ENCODE peak calls at places on chromosomes 3 and 15, in six cellular contexts. O, F, G, P, H and E are unnamed samples. For H3K27me3, the result is how much of the 10 kb centered on the place peaks cover.

GRCh38 chr3:120302361-120302760 is 17.3 kb upstream of the GPR156 start:
- DNase-seq in O (no peak), F (no peak), G (no peak), P (peak), H (no peak), E (no peak)

GRCh38 chr15:65937476-65937875 is 68.2 kb downstream of the RAB11A start:
- DNase-seq in O (no peak), F (peak), G (no peak), P (peak), H (no peak), E (no peak)

GRCh38 chr3:16427309-16427965 is 86.1 kb downstream of the RFTN1 start:
- DNase-seq in O (no peak), F (peak), G (no peak), P (peak), H (no peak), E (no peak)

GRCh38 chr3:152402698-152403456 is 134.1 kb downstream of the MBNL1 start:
- DNase-seq in O (no peak), F (peak), G (peak), P (peak), H (no peak), E (peak)

GRCh38 chr15:57432141-57432701 is 55.9 kb downstream of the CGNL1 start:
- DNase-seq in O (no peak), F (peak), G (no peak), P (peak), H (no peak), E (no peak)

GRCh38 chr15:40217166-40217785 is 21.6 kb upstream of the PAK6 start:
- DNase-seq in O (no peak), F (peak), G (peak), P (peak), H (peak), E (peak)

GRCh38 chr3:170811928-170812591 is 57.9 kb downstream of the RPL22L1 start:
- DNase-seq in O (no peak), F (peak), G (peak), P (peak), H (peak), E (peak)

GRCh38 chr3:89300519-89300918 is 193.1 kb downstream of the EPHA3 start:
- DNase-seq in O (no peak), F (peak), G (no peak), P (peak), H (no peak), E (no peak)

GRCh38 chr15:52261498-52262242 is 33.9 kb downstream of the MYO5C start:
- DNase-seq in O (peak), F (peak), G (peak), P (peak), H (peak), E (peak)

GRCh38 chr3:149589332-149589731 is 68.5 kb downstream of the WWTR1 start:
- DNase-seq in O (no peak), F (peak), G (no peak), P (peak), H (no peak), E (no peak)

GRCh38 chr3:111956995-111957736 is 21.7 kb upstream of the ABHD10 start:
- DNase-seq in O (no peak), F (no peak), G (no peak), P (no peak), H (no peak), E (no peak)

GRCh38 chr15:51184637-51185036 is 89.9 kb upstream of the TNFAIP8L3 start:
- DNase-seq in O (no peak), F (no peak), G (no peak), P (no peak), H (no peak), E (no peak)

GRCh38 chr15:51181905-51182304 is 87.2 kb upstream of the TNFAIP8L3 start:
- DNase-seq in O (no peak), F (no peak), G (no peak), P (no peak), H (no peak), E (no peak)

GRCh38 chr15:51181221-51181620 is 86.5 kb upstream of the TNFAIP8L3 start:
- DNase-seq in O (no peak), F (no peak), G (no peak), P (no peak), H (no peak), E (no peak)

GRCh38 chr15:51185213-51185619 is 90.5 kb upstream of the TNFAIP8L3 start:
- DNase-seq in O (no peak), F (no peak), G (no peak), P (no peak), H (no peak), E (no peak)

DNA sequence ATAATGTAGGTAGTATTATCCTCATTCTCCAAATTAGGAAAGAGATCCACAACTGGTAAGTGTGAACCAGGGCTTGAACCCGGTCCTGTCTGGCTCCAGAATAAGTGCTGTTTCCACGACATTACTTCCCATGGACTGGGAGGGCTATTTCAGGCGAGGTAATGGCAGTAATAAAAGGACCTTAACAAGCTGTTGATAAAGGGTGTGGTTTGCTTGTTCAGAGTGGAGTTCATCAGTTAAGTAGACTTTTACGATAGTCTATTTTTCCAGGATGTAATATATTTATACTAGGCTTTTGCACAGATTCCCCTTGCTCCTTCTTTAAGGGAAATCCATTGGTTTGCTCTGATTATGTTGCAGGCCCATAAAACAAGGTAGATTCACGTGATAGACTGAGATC is 88.4 kb upstream of the TNFAIP8L3 start:
- DNase-seq in O (no peak), F (no peak), G (no peak), P (no peak), H (no peak), E (no peak)
- H3K27me3 ChIP-seq in O (under half), F (under half), G (under half), P (under half), H (under half), E (under half)

GRCh38 chr3:72244396-72244795 is 459.4 kb upstream of the PROK2 start:
- DNase-seq in O (no peak), F (no peak), G (no peak), P (no peak), H (no peak), E (no peak)
- H3K27ac ChIP-seq in O (no peak), F (no peak), G (no peak), P (no peak), H (no peak), E (no peak)

GRCh38 chr3:53595660-53596059 is 101.2 kb downstream of the CACNA1D start:
- DNase-seq in O (no peak), F (no peak), G (no peak), P (no peak), H (no peak), E (no peak)

GRCh38 chr3:53604232-53604631 is 109.8 kb downstream of the CACNA1D start:
- DNase-seq in O (no peak), F (no peak), G (no peak), P (no peak), H (no peak), E (no peak)

GRCh38 chr3:53602866-53603265 is 108.5 kb downstream of the CACNA1D start:
- DNase-seq in O (no peak), F (no peak), G (no peak), P (no peak), H (no peak), E (no peak)

GRCh38 chr3:53597136-53597915 is 102.9 kb downstream of the CACNA1D start:
- DNase-seq in O (no peak), F (no peak), G (no peak), P (no peak), H (no peak), E (no peak)

DNA sequence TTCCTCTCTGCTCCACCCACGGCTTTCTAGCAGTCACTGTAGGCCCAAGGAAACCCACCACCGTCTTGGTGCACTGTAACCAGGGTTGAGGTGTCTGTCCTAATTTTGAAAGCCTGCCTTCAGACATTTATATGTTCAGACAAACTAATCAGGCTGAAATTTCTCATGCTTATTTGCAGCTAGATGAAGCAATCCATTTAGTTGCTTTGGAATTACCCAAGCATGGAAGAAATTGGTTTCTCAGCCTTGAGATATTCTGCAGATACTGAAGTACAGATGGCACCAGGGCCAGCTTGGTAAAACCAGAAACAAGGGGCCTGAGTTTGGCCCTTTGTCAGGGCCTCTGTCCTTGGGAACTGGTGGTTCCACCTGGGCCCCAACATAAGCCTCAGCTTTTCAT is 105.4 kb downstream of the CACNA1D start:
- DNase-seq in O (no peak), F (no peak), G (no peak), P (no peak), H (no peak), E (no peak)
- H3K27me3 ChIP-seq in O (under half), F (under half), G (under half), P (under half), H (under half), E (under half)

GRCh38 chr3:11602441-11602840 is 41.3 kb downstream of the VGLL4 start:
- DNase-seq in O (no peak), F (no peak), G (no peak), P (no peak), H (no peak), E (no peak)
- H3K27ac ChIP-seq in O (peak), F (peak), G (no peak), P (peak), H (no peak), E (no peak)

DNA sequence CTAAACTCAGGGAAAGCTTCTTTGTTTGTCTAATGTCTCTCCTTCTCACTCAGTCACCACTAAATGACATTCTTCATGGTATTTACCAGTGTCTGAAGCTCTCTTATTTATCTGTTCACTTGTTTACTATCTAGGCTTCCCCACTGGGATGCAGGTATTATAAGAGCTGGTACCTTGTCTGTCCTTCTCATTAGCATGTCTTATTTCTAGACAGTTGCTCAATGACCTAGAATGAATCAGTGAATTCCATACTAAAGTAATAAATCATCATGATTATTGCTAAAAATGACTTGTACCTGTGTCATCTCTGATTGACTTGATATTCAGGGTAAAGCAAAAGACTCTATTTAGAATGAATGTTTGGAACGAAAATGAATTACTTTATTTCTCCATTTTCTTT is 175.5 kb upstream of the FEZF2 start:
- DNase-seq in O (no peak), F (no peak), G (no peak), P (no peak), H (no peak), E (no peak)
- H3K27me3 ChIP-seq in O (under half), F (under half), G (under half), P (under half), H (under half), E (under half)

DNA sequence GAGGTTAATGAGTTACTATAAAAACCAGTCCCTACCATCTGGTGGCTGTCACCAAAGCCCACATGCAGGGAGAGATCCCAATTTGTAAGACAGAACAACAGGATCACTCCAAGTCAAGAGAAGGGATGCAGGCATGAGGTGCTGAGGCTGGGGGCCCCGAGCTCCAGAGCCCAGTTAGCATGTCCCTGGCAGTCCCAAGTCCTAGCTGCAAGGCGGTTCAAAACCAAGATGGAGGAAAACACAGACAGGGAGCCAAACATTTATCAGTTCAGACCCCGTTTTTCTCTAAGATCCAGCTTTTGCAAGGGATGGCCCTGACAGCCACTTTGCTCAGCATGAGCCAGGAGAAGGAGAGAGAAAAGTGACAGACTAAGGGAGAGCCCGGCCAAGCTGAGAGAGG is 207.0 kb downstream of the UACA start:
- DNase-seq in O (no peak), F (no peak), G (no peak), P (no peak), H (no peak), E (no peak)
- H3K27ac ChIP-seq in O (no peak), F (no peak), G (no peak), P (no peak), H (no peak), E (no peak)

DNA sequence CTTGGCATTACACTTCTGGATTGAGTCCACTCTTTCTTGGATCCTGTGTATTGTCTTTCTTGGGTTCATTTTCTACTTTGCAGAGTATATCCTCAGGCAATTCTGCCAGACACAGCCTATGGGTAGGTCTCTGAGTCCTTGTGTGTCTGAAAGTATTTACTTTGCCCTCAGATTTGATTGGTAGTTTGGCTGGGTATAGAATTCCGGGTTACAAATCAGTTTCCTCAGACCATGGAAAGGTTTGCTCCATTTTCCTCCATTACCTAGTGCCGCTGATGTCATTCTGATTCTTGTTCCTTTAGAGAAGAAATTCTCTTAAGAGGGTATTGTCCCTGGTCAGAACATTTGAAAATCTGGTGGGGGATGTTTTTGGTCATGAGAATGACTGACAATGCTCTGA is 133.2 kb downstream of the NUP210 start:
- DNase-seq in O (no peak), F (no peak), G (no peak), P (no peak), H (no peak), E (no peak)
- H3K27me3 ChIP-seq in O (under half), F (under half), G (under half), P (under half), H (under half), E (under half)